ENCODE peak calls at places on chromosomes 3 and 15, in nine cellular contexts. J is uterus, B is NCI-H1092, A is B cell, R is GM04504, O is lower leg skin, Y is M059J, N is NCI-H146, E is posterior cingulate gyrus. W is an unnamed sample.

GRCh38 chr3:129197341-129197740 is 13.6 kb upstream of the CNBP start:
- DNase-seq in R (no peak), E (no peak), O (no peak), N (no peak), J (no peak), B (no peak), Y (no peak), A (no peak), W (no peak)

GRCh38 chr3:149623819-149624218 is 34.0 kb downstream of the WWTR1 start:
- DNase-seq in E (no peak), O (no peak), R (no peak), J (no peak), Y (peak), B (no peak), A (no peak), N (no peak), W (no peak)

GRCh38 chr3:187210555-187211327 is 13.5 kb downstream of the RTP1 start:
- DNase-seq in N (no peak), B (no peak), R (peak), J (no peak), E (no peak), A (no peak), O (no peak), Y (peak), W (no peak)

GRCh38 chr3:9781978-9782575 is 10.2 kb downstream of the TADA3 start:
- DNase-seq in A (no peak), R (no peak), O (no peak), J (no peak), B (no peak), Y (no peak), E (no peak), N (no peak), W (no peak)

GRCh38 chr3:196227629-196228493 is 11.5 kb downstream of the SLC51A start:
- DNase-seq in R (peak), E (no peak), O (no peak), N (no peak), A (no peak), Y (no peak), B (no peak), J (no peak), W (no peak)

GRCh38 chr3:142802891-142803290 is 79.1 kb downstream of the TRPC1 start:
- DNase-seq in J (no peak), A (no peak), Y (no peak), B (no peak), O (no peak), N (no peak), E (no peak), R (no peak), W (no peak)

GRCh38 chr3:61864886-61865285 is 303.5 kb downstream of the PTPRG start:
- DNase-seq in O (no peak), N (no peak), B (no peak), E (no peak), Y (peak), J (no peak), R (no peak), A (no peak), W (no peak)

GRCh38 chr3:31878231-31878838 is 102.7 kb downstream of the OSBPL10 start:
- DNase-seq in B (no peak), A (no peak), O (no peak), Y (no peak), J (no peak), E (no peak), R (peak), N (no peak), W (no peak)

GRCh38 chr3:195546130-195546560 is 3.0 kb upstream of the PPP1R2 start:
- DNase-seq in B (no peak), J (peak), Y (peak), A (no peak), R (peak), O (no peak), N (no peak), E (no peak), W (no peak)

GRCh38 chr15:96087180-96087886 is 243.2 kb upstream of the NR2F2 start:
- DNase-seq in R (no peak), B (no peak), J (no peak), A (no peak), Y (no peak), N (no peak), E (no peak), O (no peak), W (no peak)

GRCh38 chr3:148233403-148233802 is 464.3 kb upstream of the AGTR1 start:
- DNase-seq in J (no peak), N (no peak), E (no peak), Y (no peak), A (no peak), O (no peak), B (no peak), R (no peak), W (no peak)

GRCh38 chr3:95184038-95184437 is 1121.2 kb downstream of the NSUN3 start:
- DNase-seq in O (no peak), E (no peak), J (no peak), A (no peak), R (no peak), B (no peak), Y (no peak), N (no peak), W (no peak)

GRCh38 chr3:177452487-177452886 is 255.2 kb upstream of the TBL1XR1 start:
- DNase-seq in A (no peak), N (peak), R (peak), E (no peak), J (no peak), B (no peak), Y (peak), O (no peak), W (no peak)

W was measured in heart left ventricle.